ENCODE peak calls at places on chromosome 4, in nine cellular contexts. Q is dorsolateral prefrontal cortex, H is WTC11, D is body of pancreas, X is endodermal cell, U is stomach, O is ovary, S is transverse colon, T is fibroblast of lung. V is an unnamed sample.

GRCh38 chr4:6472387-6473263 is at the start of gene PPP2R2C:
- DNase-seq in U (no peak), H (peak; percentile 33), D (no peak), S (no peak), Q (no peak), X (peak; percentile 81), T (no peak), O (no peak), V (peak; percentile 12)

GRCh38 chr4:13294961-13295605 is 189.1 kb downstream of the RAB28 start:
- DNase-seq in H (no peak), X (no peak), S (no peak), O (no peak), Q (no peak), T (no peak), U (no peak), D (no peak), V (no peak)

GRCh38 chr4:165723051-165723805 is 149.8 kb upstream of the TLL1 start:
- DNase-seq in U (no peak), D (no peak), X (no peak), T (peak; percentile 8), H (no peak), S (no peak), O (no peak), Q (no peak), V (no peak)

GRCh38 chr4:67615119-67615518 is 56.6 kb downstream of the STAP1 start:
- DNase-seq in H (no peak), D (no peak), T (no peak), Q (no peak), X (no peak), O (no peak), S (no peak), U (no peak), V (no peak)

GRCh38 chr4:121041307-121042090 is 30.8 kb downstream of the NDNF start:
- DNase-seq in H (no peak), O (no peak), S (no peak), X (no peak), Q (no peak), D (no peak), U (no peak), T (no peak), V (no peak)

GRCh38 chr4:47729086-47729763 is 108.6 kb downstream of the CORIN start:
- DNase-seq in Q (no peak), D (no peak), U (no peak), X (no peak), S (no peak), H (no peak), O (no peak), T (no peak), V (no peak)

GRCh38 chr4:85812776-85813175 is 337.8 kb downstream of the ARHGAP24 start:
- DNase-seq in D (no peak), Q (no peak), X (no peak), H (no peak), U (no peak), S (no peak), T (no peak), O (no peak), V (no peak)

GRCh38 chr4:88440146-88440545 is 16.8 kb upstream of the HERC5 start:
- DNase-seq in H (no peak), X (no peak), D (no peak), U (no peak), S (no peak), T (no peak), Q (no peak), O (no peak), V (no peak)

GRCh38 chr4:40211224-40212185 is 14.7 kb downstream of the RHOH start:
- DNase-seq in O (no peak), T (peak; percentile 82), S (no peak), D (no peak), Q (no peak), U (no peak), H (no peak), X (no peak), V (no peak)

GRCh38 chr4:151407466-151408379 is 1.3 kb upstream of the FHIP1A start:
- DNase-seq in X (peak; percentile 75), D (peak; percentile 58), O (peak; percentile 20), U (peak; percentile 58), H (peak; percentile 22), S (peak; percentile 59), Q (peak; percentile 36), T (no peak), V (no peak)

GRCh38 chr4:6419452-6420028 is 52.9 kb downstream of the PPP2R2C start:
- DNase-seq in D (no peak), Q (peak; percentile 70), S (no peak), U (no peak), T (no peak), X (no peak), O (no peak), H (no peak), V (no peak)

GRCh38 chr4:152510349-152511147 is 25.3 kb downstream of the FBXW7 start:
- DNase-seq in U (no peak), D (no peak), Q (no peak), T (no peak), H (no peak), S (no peak), X (no peak), O (no peak), V (no peak)

GRCh38 chr4:174699654-174700053 is 129.4 kb downstream of the GLRA3 start:
- DNase-seq in X (no peak), Q (no peak), S (no peak), O (no peak), D (no peak), T (no peak), H (no peak), U (no peak), V (no peak)

GRCh38 chr4:41933997-41934812 is 1.0 kb upstream of the TMEM33 start:
- DNase-seq in S (no peak), Q (no peak), T (no peak), D (no peak), H (no peak), U (no peak), O (no peak), X (no peak), V (no peak)

GRCh38 chr4:74624351-74625151 is 169.8 kb downstream of the BTC start:
- DNase-seq in Q (no peak), X (no peak), D (no peak), U (no peak), O (no peak), H (no peak), T (peak; percentile 98), S (no peak), V (no peak)

GRCh38 chr4:53510981-53511380 is 80.3 kb downstream of the LNX1 start:
- DNase-seq in O (no peak), X (no peak), U (no peak), S (no peak), T (no peak), D (no peak), H (no peak), Q (no peak), V (no peak)

GRCh38 chr4:134665429-134665828 is 463.8 kb upstream of the PABPC4L start:
- DNase-seq in X (no peak), T (no peak), O (no peak), S (no peak), U (no peak), H (no peak), D (no peak), Q (no peak), V (no peak)

GRCh38 chr4:128565565-128566186 is 243.8 kb upstream of the JADE1 start:
- DNase-seq in U (peak; percentile 74), S (peak; percentile 54), T (peak; percentile 55), X (peak; percentile 91), Q (no peak), D (peak; percentile 77), H (peak; percentile 78), O (peak; percentile 49), V (no peak)

GRCh38 chr4:84500386-84501196 is 1.5 kb upstream of the NKX6-1 start:
- DNase-seq in T (no peak), H (no peak), U (no peak), S (no peak), D (no peak), X (peak; percentile 45), Q (no peak), O (no peak), V (no peak)

GRCh38 chr4:84501721-84502267 is 2.7 kb upstream of the NKX6-1 start:
- DNase-seq in H (peak; percentile 35), O (no peak), T (no peak), X (peak; percentile 70), U (no peak), S (no peak), Q (no peak), D (no peak), V (no peak)

GRCh38 chr4:84502955-84503373 is 3.9 kb upstream of the NKX6-1 start:
- DNase-seq in D (no peak), X (peak; percentile 58), H (no peak), T (no peak), S (no peak), Q (no peak), U (no peak), O (no peak), V (no peak)

GRCh38 chr4:84502333-84502954 is 3.4 kb upstream of the NKX6-1 start:
- DNase-seq in U (no peak), O (no peak), D (no peak), Q (no peak), X (no peak), S (no peak), H (no peak), T (no peak), V (no peak)

GRCh38 chr4:84501197-84501492 is 2.1 kb upstream of the NKX6-1 start:
- DNase-seq in D (no peak), O (no peak), S (no peak), T (no peak), Q (no peak), U (no peak), H (peak; percentile 36), X (peak; percentile 76), V (no peak)
- TF ChIP-seq CTCF in D (no peak), O (no peak), S (no peak), T (no peak), Q (no peak), U (no peak), H (no peak), X (peak; percentile 59), V (no peak)

GRCh38 chr4:11028334-11028733 is 343.8 kb upstream of the CLNK start:
- DNase-seq in D (no peak), S (no peak), H (no peak), X (peak; percentile 63), O (no peak), U (no peak), Q (no peak), T (no peak), V (no peak)
- TF ChIP-seq CTCF in D (no peak), S (no peak), H (no peak), X (peak; percentile 36), O (no peak), U (no peak), Q (no peak), T (no peak), V (no peak)

DNA sequence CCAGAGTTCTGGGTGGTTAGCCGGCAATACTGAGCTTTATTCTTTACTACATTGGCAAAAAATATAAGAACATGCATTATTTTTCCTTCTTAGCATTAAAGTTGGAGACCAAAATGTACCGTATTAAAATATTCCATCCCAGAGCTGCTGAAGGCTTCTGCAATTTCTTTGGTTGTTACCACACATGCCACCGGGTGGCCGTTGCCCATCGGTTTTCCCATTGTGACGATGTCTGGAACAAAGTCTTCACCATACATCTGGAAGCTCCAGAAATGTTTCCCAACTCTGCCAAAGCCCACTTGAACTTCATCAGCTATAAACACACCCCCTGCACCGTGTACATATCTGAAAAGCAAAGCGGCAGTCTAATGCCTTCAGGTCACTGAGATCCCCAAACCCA is 13.7 kb downstream of the ETNPPL start:
- DNase-seq in U (no peak), Q (no peak), H (no peak), S (no peak), T (no peak), D (no peak), X (peak; percentile 67), O (no peak), V (no peak)
- TF ChIP-seq CTCF in U (no peak), Q (no peak), H (no peak), S (no peak), T (no peak), D (no peak), X (peak; percentile 62), O (no peak), V (no peak)

GRCh38 chr4:148248824-148249223 is 193.4 kb downstream of the NR3C2 start:
- DNase-seq in H (no peak), Q (no peak), X (no peak), O (no peak), U (no peak), T (no peak), S (no peak), D (no peak), V (no peak)
- TF ChIP-seq CTCF in H (no peak), Q (no peak), X (no peak), O (no peak), U (no peak), T (no peak), S (no peak), D (no peak), V (no peak)

V was measured in lower leg skin.